ENCODE peak calls at places on chromosomes 6 and 20, in four cellular contexts. Y is HL-60, Z is HCT116, T is stomach. O is an unnamed sample.
A peak's percentile ranks its signal among the peaks of the same experiment; 100 is the strongest.

GRCh38 chr6:167532410-167533294 is 207.8 kb downstream of the TTLL2 start:
- DNase-seq in Y (no peak), Z (no peak), T (no peak), O (peak; percentile 61)

GRCh38 chr6:6218246-6219085 is 102.0 kb downstream of the F13A1 start:
- DNase-seq in Y (no peak), Z (no peak), T (no peak), O (no peak)

GRCh38 chr20:8073024-8073832 is 53.7 kb upstream of the TMX4 start:
- DNase-seq in Y (peak; percentile 85), Z (no peak), T (no peak), O (peak; percentile 41)

GRCh38 chr20:59258103-59258705 is 42.2 kb upstream of the EDN3 start:
- DNase-seq in Y (no peak), Z (no peak), T (no peak), O (no peak)

GRCh38 chr6:1322206-1322605 is 10.3 kb downstream of the FOXQ1 start:
- DNase-seq in Y (no peak), Z (no peak), T (no peak), O (no peak)

GRCh38 chr20:47999166-47999565 is 213.9 kb upstream of the SULF2 start:
- DNase-seq in Y (no peak), Z (no peak), T (no peak), O (no peak)

GRCh38 chr20:2986466-2986865 is 57.0 kb upstream of the GNRH2 start:
- DNase-seq in Y (peak; percentile 59), Z (no peak), T (no peak), O (no peak)

GRCh38 chr6:88380083-88380482 is 213.9 kb upstream of the CNR1 start:
- DNase-seq in Y (peak; percentile 6), Z (no peak), T (no peak), O (no peak)

GRCh38 chr6:149716584-149716983 is 1.3 kb downstream of the LATS1 start:
- DNase-seq in Y (no peak), Z (no peak), T (no peak), O (no peak)

GRCh38 chr6:31797607-31798006 is 2.1 kb upstream of the VARS1 start:
- DNase-seq in Y (no peak), Z (no peak), T (no peak), O (no peak)

GRCh38 chr6:49653942-49654341 is 17.3 kb upstream of the RHAG start:
- DNase-seq in Y (no peak), Z (no peak), T (no peak), O (no peak)

GRCh38 chr6:111566873-111567517 is 38.7 kb downstream of the TRAF3IP2 start:
- DNase-seq in Y (no peak), Z (no peak), T (no peak), O (no peak)

GRCh38 chr6:157597461-157598312 is 216.7 kb downstream of the ZDHHC14 start:
- DNase-seq in Y (no peak), Z (peak; percentile 24), T (peak; percentile 70), O (peak; percentile 69)

GRCh38 chr20:61835301-61835700 is 230.4 kb downstream of the TAF4 start:
- DNase-seq in Y (no peak), Z (no peak), T (no peak), O (no peak)

GRCh38 chr6:35558571-35558970 is 45.9 kb upstream of the TULP1 start:
- DNase-seq in Y (no peak), Z (no peak), T (no peak), O (no peak)

GRCh38 chr20:50387996-50388332 is 122.2 kb upstream of the PTPN1 start:
- DNase-seq in Y (no peak), Z (no peak), T (no peak), O (no peak)

GRCh38 chr6:85864453-85865401 is 222.0 kb upstream of the SYNCRIP start:
- DNase-seq in Y (no peak), Z (no peak), T (peak; percentile 58), O (no peak)

GRCh38 chr6:72149715-72150114 is 263.4 kb downstream of the RIMS1 start:
- DNase-seq in Y (no peak), Z (no peak), T (no peak), O (no peak)

GRCh38 chr6:123759472-123759871 is 44.2 kb upstream of the NKAIN2 start:
- DNase-seq in Y (no peak), Z (no peak), T (no peak), O (no peak)

GRCh38 chr6:154113392-154113791 is 74.4 kb downstream of the OPRM1 start:
- DNase-seq in Y (no peak), Z (no peak), T (no peak), O (no peak)

GRCh38 chr6:109513571-109514071 is 30.6 kb upstream of the ZBTB24 start:
- DNase-seq in Y (no peak), Z (no peak), T (no peak), O (peak; percentile 76)

GRCh38 chr6:52820198-52820597 is 16.6 kb upstream of the GSTA1 start:
- DNase-seq in Y (no peak), Z (no peak), T (no peak), O (no peak)

GRCh38 chr6:50116390-50116789 is 66.7 kb upstream of the DEFB112 start:
- DNase-seq in Y (no peak), Z (no peak), T (no peak), O (peak; percentile 15)

GRCh38 chr20:47459344-47460073 is 42.2 kb upstream of the NCOA3 start:
- DNase-seq in Y (no peak), Z (no peak), T (no peak), O (no peak)

GRCh38 chr6:36913082-36913481 is 27.3 kb downstream of the C6orf89 start:
- DNase-seq in Y (no peak), Z (no peak), T (no peak), O (no peak)
- H3K27ac ChIP-seq in Y (no peak overlapping the region), Z (no peak overlapping the region), T (no peak overlapping the region), O (no peak overlapping the region)

GRCh38 chr6:21615504-21615903 is 22.0 kb downstream of the SOX4 start:
- DNase-seq in Y (no peak), Z (no peak), T (no peak), O (no peak)

GRCh38 chr6:21612067-21612745 is 18.7 kb downstream of the SOX4 start:
- DNase-seq in Y (no peak), Z (no peak), T (no peak), O (no peak)

GRCh38 chr6:21616005-21616404 is 22.5 kb downstream of the SOX4 start:
- DNase-seq in Y (no peak), Z (no peak), T (no peak), O (no peak)

GRCh38 chr6:21611485-21611884 is 17.9 kb downstream of the SOX4 start:
- DNase-seq in Y (no peak), Z (no peak), T (no peak), O (no peak)

DNA sequence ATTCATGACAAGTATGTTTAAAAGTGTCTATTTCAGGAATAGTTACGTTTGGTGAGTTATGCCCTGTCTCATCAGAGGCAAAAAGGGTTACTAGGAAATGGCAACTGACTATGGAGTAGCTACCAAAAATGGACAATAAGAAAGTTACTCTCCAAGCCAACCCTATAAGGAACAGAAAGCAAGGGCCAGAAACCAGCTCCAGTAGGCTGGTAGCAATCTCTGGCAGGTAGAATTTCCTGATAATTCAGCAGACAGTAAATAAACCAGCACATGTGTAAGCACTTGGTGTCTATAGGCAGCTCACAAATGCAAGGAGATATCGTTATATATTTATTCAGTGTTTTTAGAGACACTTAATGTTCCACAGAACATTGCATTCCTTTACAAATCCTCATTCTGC is 20.3 kb downstream of the SOX4 start:
- DNase-seq in Y (no peak), Z (no peak), T (no peak), O (no peak)
- TF ChIP-seq POLR2AphosphoS5 in Y (no peak), Z (no peak), T (no peak), O (no peak)

DNA sequence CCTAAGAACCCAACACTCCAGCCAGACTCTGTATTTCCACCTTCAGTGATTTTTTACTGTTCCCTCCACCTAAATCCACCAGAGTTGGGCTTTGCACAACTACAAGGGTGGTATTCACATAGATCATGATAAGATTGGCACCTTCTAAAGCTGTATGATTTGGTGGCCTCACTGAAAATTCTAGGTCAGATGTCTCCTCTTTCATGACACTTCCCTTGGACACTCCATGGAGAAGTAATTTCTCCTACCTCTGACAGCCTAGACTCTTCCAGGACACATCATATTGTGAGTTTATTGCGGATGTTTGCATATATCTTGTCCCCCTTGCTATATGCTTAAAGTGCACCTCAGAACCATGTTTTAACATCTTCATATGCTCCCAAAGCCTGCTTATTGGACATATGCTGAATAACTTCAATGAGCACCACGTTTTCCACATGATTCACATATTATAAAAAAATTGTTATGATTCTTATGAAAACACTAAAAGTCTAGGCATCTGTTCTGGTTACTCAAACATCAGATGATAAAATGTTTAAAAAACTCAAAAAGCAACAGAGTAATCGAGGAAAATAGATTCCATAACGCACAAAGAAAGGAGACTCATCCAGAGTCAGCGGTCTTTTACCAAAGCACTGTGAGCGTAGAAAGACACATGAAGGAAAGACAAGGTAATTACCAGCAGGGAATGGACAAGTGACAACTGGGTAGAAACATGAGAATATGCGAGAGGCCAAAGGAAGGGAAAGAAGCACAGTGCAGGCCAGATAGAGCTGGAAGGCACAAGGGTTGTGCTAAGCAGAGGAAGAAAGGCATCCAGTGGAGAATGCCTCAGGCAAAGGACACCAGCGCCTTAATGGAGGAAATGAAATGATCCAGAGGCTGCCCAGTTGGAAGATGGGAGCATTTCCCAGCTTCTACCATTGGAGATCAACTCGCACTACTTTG is 46.5 kb downstream of the KIF16B start:
- DNase-seq in Y (no peak), Z (no peak), T (no peak), O (no peak)
- H3K27ac ChIP-seq in Y (no peak overlapping the region), Z (no peak overlapping the region), T (no peak overlapping the region), O (no peak overlapping the region)

GRCh38 chr6:26121141-26122004 is 34.1 kb downstream of the HFE start:
- DNase-seq in Y (no peak), Z (peak; percentile 45), T (no peak), O (no peak)
- TF ChIP-seq POLR2AphosphoS5 in Y (no peak), Z (no peak), T (no peak), O (no peak)